ENCODE peak calls at places on chromosomes 11 and 22, in seven cellular contexts. T is sigmoid colon, I is astrocyte, D is Caco-2, S is esophagus muscularis mucosa, Q is neuronal stem cell, Z is left ventricle myocardium inferior. M is an unnamed sample. For H3K4me1, the result is how much of the 10 kb centered on the place peaks cover.

GRCh38 chr11:19525714-19526113 is 186.9 kb upstream of the NAV2 start:
- DNase-seq in T (no peak), Q (no peak), D (peak), I (no peak), S (no peak), Z (no peak), M (no peak)

GRCh38 chr22:29833392-29833949 is 4.6 kb downstream of the ASCC2 start:
- DNase-seq in Q (no peak), S (no peak), Z (no peak), I (no peak), D (no peak), T (no peak), M (no peak)

GRCh38 chr22:43110444-43110926 is at the start of gene BIK:
- DNase-seq in T (no peak), I (no peak), Z (peak), S (no peak), D (peak), Q (peak), M (peak)

GRCh38 chr22:29011200-29011867 is 50.3 kb downstream of the C22orf31 start:
- DNase-seq in Z (peak), Q (peak), D (no peak), S (no peak), T (no peak), I (no peak), M (no peak)

GRCh38 chr11:15850992-15851615 is 505.2 kb downstream of the SOX6 start:
- DNase-seq in Z (no peak), S (no peak), D (no peak), Q (no peak), T (no peak), I (no peak), M (no peak)

GRCh38 chr11:69427337-69427736 is 54.1 kb upstream of the LINC01488 start:
- DNase-seq in S (no peak), Q (no peak), I (no peak), D (peak), Z (no peak), T (peak), M (no peak)

GRCh38 chr11:85886089-85887056 is 31.2 kb downstream of the CCDC83 start:
- DNase-seq in D (no peak), T (no peak), S (no peak), Z (no peak), I (peak), Q (no peak), M (no peak)

GRCh38 chr11:58164389-58164788 is 24.5 kb upstream of the OR9Q2 start:
- DNase-seq in Q (no peak), I (no peak), T (no peak), S (no peak), Z (no peak), D (no peak), M (no peak)

GRCh38 chr22:50551160-50551752 is 5.6 kb downstream of the KLHDC7B start:
- DNase-seq in S (no peak), I (no peak), D (no peak), Q (no peak), Z (no peak), T (peak), M (no peak)

GRCh38 chr11:118883368-118884071 is at the start of gene CXCR5:
- DNase-seq in S (no peak), Q (no peak), D (no peak), I (peak), T (no peak), Z (no peak), M (no peak)

GRCh38 chr11:69326622-69327219 is 32.8 kb downstream of the MYEOV start:
- DNase-seq in S (no peak), I (no peak), D (no peak), Q (no peak), T (peak), Z (no peak), M (no peak)

DNA sequence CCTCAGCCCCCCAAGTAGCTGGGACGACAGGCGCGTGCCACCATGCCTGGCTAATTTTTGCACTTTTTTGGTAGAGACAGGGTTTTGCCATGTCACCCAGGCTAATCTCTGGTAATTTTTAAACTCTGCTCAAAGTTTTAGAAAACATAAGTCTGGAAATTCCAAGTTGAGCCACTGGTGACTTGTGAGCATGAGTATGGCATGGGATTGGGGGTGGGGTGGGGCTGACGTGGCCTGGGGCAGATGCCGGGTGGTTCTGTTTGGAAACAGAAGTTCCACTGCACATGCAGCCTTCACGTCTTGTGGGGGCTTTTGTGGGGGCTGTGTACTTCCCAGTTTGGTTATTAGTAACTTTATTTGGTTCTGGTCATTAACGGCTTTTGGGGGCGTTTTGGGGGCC is 67.3 kb downstream of the PTPRJ start:
- DNase-seq in T (no peak), Z (no peak), I (no peak), Q (no peak), S (no peak), D (no peak), M (no peak)
- H3K4me1 ChIP-seq in T (under half), Z (under half), I (under half), Q (under half), S (under half), D (under half), M (under half)

DNA sequence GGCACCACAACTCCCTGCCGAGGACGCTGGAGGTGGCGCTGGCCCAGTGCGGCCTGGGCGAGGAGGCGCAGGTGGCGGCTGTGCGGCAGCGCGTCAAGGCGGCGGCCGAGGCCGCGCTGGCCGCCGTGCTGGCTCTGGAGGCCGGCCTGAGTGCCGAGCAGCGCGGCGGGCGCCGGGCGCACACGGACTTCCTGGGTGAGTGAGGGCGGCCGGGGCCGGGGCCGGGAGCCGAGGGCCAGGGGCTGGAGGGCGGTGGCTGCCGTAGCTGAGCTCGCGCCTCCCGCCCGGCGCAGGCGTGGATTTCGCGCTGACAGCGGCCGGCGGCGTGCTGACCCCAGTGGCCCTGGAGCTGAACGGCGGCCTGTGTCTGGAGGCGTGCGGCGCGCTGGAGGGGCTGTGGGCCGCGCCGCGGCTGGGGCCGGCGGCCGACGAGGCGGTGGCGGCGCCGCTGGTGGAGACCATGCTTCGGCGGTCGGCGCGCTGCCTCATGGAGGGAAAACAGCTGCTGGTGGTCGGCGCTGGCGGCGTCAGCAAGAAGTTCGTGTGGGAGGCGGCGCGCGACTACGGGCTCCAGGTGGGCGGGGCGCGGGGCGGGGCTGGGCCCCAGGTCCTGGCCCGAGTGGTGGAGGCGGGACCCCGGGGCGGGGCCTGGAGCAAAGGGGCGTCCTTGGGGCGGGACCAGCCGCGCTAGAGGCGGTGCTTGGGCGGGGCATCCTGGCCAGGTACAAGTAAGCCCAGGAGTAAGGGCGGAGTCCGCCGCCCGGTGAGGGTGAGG is 5.4 kb downstream of the CARNS1 start:
- DNase-seq in T (peak), Q (peak), D (peak), Z (peak), I (peak), S (peak), M (peak)
- H3K4me1 ChIP-seq in T (under half), Q (under half), D (under half), Z (half or more), I (under half), S (under half), M (under half)

GRCh38 chr11:3878036-3878584 is 22.6 kb downstream of the STIM1 start:
- DNase-seq in T (no peak), I (no peak), S (no peak), Q (no peak), Z (no peak), D (no peak), M (no peak)

GRCh38 chr11:3880724-3881123 is 25.3 kb downstream of the STIM1 start:
- DNase-seq in I (no peak), Z (no peak), S (no peak), Q (no peak), T (no peak), D (no peak), M (no peak)

GRCh38 chr11:3877252-3878035 is 22.0 kb downstream of the STIM1 start:
- DNase-seq in S (no peak), Z (no peak), Q (no peak), D (peak), I (no peak), T (no peak), M (peak)

GRCh38 chr11:3879967-3880542 is 24.6 kb downstream of the STIM1 start:
- DNase-seq in Q (no peak), Z (no peak), D (peak), T (no peak), I (no peak), S (no peak), M (no peak)

DNA sequence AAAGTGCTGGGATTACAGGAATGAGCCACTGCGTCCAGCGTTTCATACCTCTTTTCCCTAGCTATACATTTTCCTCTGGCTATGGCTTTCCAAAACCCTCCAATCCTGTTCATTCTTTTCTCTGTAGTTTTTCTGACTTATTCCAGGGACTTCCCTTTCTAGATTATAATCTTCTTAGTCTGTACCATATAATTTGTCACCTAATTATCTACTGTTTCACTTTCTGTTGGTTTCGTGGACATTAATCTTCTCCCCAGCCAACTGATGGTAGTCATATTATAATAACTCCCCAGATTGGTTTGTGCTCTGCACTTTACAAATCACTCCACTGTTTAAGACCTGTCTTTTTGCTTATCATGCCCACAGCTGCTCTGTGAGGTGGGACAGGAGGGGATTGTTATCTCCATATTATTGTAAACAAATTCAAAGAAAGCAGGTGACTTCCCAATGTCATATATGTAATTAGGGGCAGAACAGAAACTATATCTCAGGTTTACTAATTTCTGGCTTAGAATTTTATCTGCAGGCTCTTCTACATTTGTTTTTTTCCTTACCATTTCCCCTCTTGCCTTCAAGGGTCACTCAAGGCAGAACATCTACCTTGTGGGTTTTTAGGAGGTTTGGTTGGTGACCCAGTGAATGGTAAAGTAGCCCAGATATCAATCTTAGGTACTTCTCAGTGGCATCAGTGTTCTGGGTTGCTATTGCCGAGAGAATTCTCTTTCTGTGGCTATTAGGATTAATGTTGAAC is 23.9 kb downstream of the STIM1 start:
- DNase-seq in T (no peak), Q (no peak), D (no peak), S (no peak), Z (no peak), I (no peak), M (no peak)
- H3K4me1 ChIP-seq in T (under half), Q (under half), D (half or more), S (half or more), Z (under half), I (under half), M (under half)

GRCh38 chr11:13313005-13313819 is 35.6 kb downstream of the BMAL1 start:
- DNase-seq in S (no peak), Z (no peak), D (no peak), T (no peak), I (no peak), Q (no peak), M (no peak)

GRCh38 chr11:13311570-13311969 is 34.0 kb downstream of the BMAL1 start:
- DNase-seq in I (no peak), T (no peak), S (no peak), D (no peak), Q (no peak), Z (no peak), M (no peak)

GRCh38 chr11:13309156-13309555 is 31.6 kb downstream of the BMAL1 start:
- DNase-seq in D (no peak), Q (no peak), S (no peak), I (no peak), Z (no peak), T (no peak), M (no peak)

GRCh38 chr11:13308704-13309103 is 31.1 kb downstream of the BMAL1 start:
- DNase-seq in Q (no peak), I (no peak), D (no peak), S (no peak), Z (no peak), T (no peak), M (no peak)

DNA sequence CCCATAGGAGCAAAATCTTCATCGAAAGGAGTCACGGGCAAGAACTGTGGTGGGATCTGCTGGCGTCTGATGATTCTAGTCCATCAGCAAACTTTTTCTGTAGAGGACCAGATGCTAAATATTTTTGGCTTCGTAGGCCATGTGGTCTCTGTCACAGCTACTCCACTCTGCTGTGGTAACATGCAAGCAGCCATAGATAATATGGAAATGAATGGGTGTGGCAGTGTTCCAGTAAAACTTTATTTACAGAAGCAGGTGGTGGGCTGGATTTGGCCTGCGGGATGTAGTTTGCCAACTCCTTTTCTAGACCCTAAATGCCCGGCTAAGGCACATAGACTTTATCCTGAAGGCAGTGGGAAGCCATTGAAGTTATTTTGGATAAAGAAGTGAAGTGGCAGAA is 32.9 kb downstream of the BMAL1 start:
- DNase-seq in D (no peak), Q (no peak), T (no peak), Z (no peak), I (no peak), S (no peak), M (no peak)
- H3K4me1 ChIP-seq in D (under half), Q (under half), T (under half), Z (half or more), I (under half), S (half or more), M (under half)

DNA sequence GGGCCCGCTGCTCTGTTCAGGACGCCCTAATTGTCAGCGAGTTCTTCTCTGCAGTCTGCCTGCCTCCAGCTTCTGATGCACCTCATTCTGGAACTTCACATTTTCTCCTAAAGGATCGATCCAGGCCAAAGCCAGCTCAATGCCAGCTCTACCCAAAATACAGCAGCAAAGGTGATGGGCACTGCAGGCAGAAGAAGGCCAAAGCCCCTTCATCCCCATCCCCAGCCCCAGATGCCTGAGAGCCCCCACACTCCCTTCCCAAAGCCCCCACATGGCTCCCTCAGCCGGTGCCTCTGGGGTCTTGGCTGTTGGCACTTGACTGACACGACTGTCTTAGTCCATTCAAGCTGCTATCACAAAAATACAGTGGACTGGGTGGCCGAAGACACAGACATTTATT is 410.3 kb downstream of the BRD1 start:
- DNase-seq in I (no peak), T (no peak), Z (no peak), S (no peak), Q (no peak), D (no peak), M (no peak)
- H3K4me1 ChIP-seq in I (under half), T (under half), Z (under half), S (under half), Q (under half), D (under half), M (under half)

DNA sequence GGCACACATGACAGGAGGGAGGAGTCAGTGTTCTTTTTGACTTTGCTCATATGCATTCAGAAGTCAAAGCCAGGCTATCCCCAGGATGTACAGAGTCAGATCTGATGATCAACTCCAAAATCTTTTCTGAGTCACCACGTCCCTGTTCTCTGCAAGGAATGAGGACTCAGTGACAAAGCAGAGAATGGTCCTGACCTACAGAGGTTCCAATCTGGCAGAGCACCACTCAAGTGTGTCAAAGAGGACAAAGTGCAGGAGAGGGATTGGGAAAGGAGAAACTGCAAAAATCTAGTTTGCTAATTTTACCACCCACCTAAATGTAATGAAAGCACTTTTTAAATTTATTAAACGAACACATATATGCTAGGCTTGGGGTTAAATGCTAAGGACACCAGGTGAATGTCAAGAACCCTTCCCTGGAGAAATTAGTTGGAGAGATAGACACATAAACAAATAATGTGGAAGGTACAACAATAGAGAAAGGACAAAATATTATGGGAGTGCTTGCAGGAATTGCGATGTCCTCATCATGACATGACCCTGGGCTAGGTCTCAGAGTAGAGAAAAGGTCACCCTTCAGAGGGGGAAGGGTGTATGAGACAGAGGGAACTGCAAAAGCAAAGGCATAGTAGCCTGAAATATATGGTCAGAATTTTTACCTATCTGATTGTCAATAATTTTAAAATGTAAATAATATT is 56.3 kb downstream of the MTNR1B start:
- DNase-seq in Q (no peak), Z (no peak), D (no peak), I (no peak), S (no peak), T (no peak), M (no peak)
- H3K4me1 ChIP-seq in Q (under half), Z (under half), D (under half), I (under half), S (under half), T (under half), M (under half)

GRCh38 chr11:110044226-110044968 is 48.8 kb upstream of the ZC3H12C start:
- DNase-seq in D (no peak), T (no peak), Z (no peak), S (peak), I (no peak), Q (no peak), M (no peak)

GRCh38 chr11:110049501-110050200 is 43.5 kb upstream of the ZC3H12C start:
- DNase-seq in S (no peak), Q (no peak), T (no peak), D (no peak), I (no peak), Z (no peak), M (no peak)

GRCh38 chr11:110050201-110050506 is 43.0 kb upstream of the ZC3H12C start:
- DNase-seq in I (no peak), S (no peak), D (no peak), T (no peak), Q (no peak), Z (no peak), M (no peak)

DNA sequence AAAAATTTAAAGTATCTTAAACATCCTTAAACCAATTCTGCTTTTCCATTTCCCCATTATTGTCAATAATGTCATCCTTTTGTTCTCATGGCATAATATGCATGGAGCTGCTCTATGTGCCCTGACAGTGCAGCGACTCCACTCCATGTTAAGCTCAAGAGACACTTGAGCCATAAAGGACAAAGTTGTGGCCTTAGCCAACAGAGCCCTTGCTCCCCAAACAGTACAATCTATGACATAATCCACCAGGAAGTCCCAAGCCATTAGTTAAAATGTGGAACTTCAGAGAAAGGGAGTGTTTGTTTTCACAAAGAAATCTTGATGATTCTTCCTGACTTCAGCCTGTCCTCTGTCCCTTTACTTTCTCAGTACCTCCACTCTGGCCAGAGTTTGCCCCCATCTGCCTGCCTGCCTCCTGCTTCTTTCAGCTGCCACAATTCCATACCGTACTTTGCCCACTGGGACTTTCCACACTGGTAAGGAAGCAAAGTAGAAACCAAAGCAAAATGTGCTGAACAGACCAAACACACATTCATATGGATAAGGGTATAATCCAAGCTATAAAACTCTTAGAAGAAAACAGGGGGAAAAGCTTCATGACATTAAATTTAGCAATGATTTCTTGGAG is 46.3 kb upstream of the ZC3H12C start:
- DNase-seq in I (no peak), S (no peak), D (no peak), Q (no peak), T (no peak), Z (no peak), M (no peak)
- H3K4me1 ChIP-seq in I (under half), S (under half), D (under half), Q (under half), T (under half), Z (under half), M (under half)

GRCh38 chr11:62880803-62881578 is at the start of gene SLC3A2:
- DNase-seq in I (peak), D (peak), Z (peak), S (peak), T (peak), Q (peak), M (peak)
- H3K4me1 ChIP-seq in I (under half), D (half or more), Z (half or more), S (half or more), T (under half), Q (under half), M (under half)

DNA sequence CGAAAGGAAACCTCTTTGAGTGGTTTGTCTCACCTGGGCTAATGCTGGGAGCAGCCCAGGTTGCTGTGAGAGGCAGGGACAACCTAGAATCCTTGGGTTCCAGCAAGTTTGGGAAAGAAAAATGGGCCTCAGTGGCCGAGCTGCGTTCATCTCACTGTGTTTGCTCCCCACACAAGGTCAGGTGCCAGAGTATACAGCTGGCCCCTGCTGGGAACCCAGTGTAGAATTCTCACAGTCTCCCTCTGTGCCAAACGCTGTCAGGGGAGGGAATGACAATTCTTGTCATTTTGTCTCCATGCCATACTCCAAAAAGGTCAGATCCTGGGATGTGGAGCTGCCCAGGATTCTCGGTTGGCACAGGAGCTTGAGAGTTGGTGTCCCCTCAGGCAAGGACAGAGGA is 4.3 kb downstream of the DGKZ start:
- DNase-seq in D (no peak), Z (no peak), Q (no peak), T (no peak), S (no peak), I (no peak), M (no peak)
- H3K4me1 ChIP-seq in D (under half), Z (half or more), Q (under half), T (under half), S (half or more), I (under half), M (under half)